ENCODE peak calls at places on chromosomes 2 and 18, in ten cellular contexts. A is A549, T is GM12878, O is MCF 10A, M is B cell, D is fibroblast of villous mesenchyme, P is GM23338, J is WERI-Rb-1, C is GM13977, W is cardiac muscle cell. L is an unnamed sample.

GRCh38 chr2:174438146-174438886 is 42.8 kb downstream of the SCRN3 start:
- DNase-seq in A (no peak), C (no peak), J (no peak), D (no peak), P (no peak), W (no peak), O (no peak), T (no peak), M (no peak), L (no peak)

GRCh38 chr2:167342769-167343168 is 454.5 kb downstream of the XIRP2 start:
- DNase-seq in C (no peak), M (no peak), D (no peak), W (peak), T (no peak), P (peak), O (no peak), A (no peak), J (no peak), L (no peak)

GRCh38 chr2:30331038-30331437 is 99.7 kb downstream of the LBH start:
- DNase-seq in C (no peak), T (no peak), A (no peak), D (no peak), O (no peak), W (no peak), J (no peak), P (no peak), M (no peak), L (no peak)

GRCh38 chr2:96082211-96083063 is 33.9 kb downstream of the ADRA2B start:
- DNase-seq in W (no peak), M (no peak), O (no peak), T (no peak), D (no peak), P (no peak), A (no peak), J (no peak), C (no peak), L (no peak)

GRCh38 chr2:31998731-31999383 is 12.0 kb downstream of the MEMO1 start:
- DNase-seq in D (no peak), O (no peak), M (no peak), P (no peak), W (no peak), A (no peak), C (no peak), J (no peak), T (no peak), L (no peak)

GRCh38 chr2:149832256-149832655 is 244.7 kb upstream of the MMADHC start:
- DNase-seq in J (no peak), P (no peak), C (no peak), T (no peak), W (no peak), M (no peak), O (no peak), D (no peak), A (no peak), L (no peak)

GRCh38 chr2:55142518-55142917 is 89.6 kb downstream of the CLHC1 start:
- DNase-seq in J (no peak), W (no peak), P (no peak), A (no peak), C (no peak), T (no peak), O (no peak), D (no peak), M (no peak), L (no peak)

GRCh38 chr2:231391981-231392380 is 3.5 kb upstream of the B3GNT7 start:
- DNase-seq in O (no peak), D (no peak), J (no peak), T (no peak), C (peak), P (no peak), M (peak), A (no peak), W (no peak), L (no peak)

GRCh38 chr18:57437782-57438668 is 2.9 kb downstream of the ONECUT2 start:
- DNase-seq in P (peak), O (no peak), A (peak), T (no peak), M (peak), J (peak), D (no peak), W (peak), C (peak), L (peak)

DNA sequence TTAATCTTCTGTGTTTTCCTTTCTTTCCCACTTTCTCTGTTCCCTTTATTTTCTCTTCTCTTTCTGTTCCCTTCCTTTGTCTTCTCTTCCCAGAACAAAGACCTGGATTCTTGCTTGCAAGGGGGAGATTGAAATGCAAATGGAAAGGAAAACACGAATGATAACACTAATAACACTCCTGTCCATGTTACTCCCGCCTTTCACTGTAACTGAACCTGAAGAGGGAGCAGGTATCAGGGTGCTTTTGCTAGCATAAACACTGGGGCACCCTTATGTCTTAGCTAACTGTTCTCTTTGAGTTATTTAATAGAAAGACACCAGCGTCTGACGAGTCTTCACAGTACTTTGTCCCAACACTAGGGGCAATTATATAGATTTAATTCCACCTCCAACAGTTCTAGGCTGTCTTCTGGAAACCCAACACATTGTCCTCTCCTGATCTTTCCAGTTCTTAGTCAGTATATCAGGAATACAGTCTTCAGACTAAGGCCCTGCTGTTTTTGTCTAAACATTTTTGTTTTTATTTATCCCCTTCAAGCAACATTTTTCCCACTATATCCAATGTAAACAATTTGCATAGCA is 99.2 kb downstream of the PTPRM start:
- DNase-seq in W (no peak), C (no peak), A (peak), M (no peak), P (peak), D (no peak), J (no peak), T (no peak), O (no peak), L (no peak)
- TF ChIP-seq CTCF in W (no peak), C (no peak), A (no peak), M (no peak), P (no peak), D (no peak), J (no peak), T (no peak), O (no peak), L (no peak)

GRCh38 chr2:155223781-155224406 is 525.4 kb downstream of the KCNJ3 start:
- DNase-seq in M (no peak), P (peak), T (no peak), W (peak), O (peak), A (peak), C (peak), D (peak), J (no peak), L (no peak)
- TF ChIP-seq CTCF in M (peak), P (no peak), T (peak), W (no peak), O (peak), A (peak), C (peak), D (peak), J (no peak), L (no peak)

GRCh38 chr18:61893304-61893970 is 630 bp upstream of the RNF152 start:
- DNase-seq in P (peak), M (peak), O (peak), W (peak), A (peak), C (peak), D (peak), J (peak), T (no peak), L (peak)
- TF ChIP-seq CTCF in P (peak), M (no peak), O (no peak), W (no peak), A (no peak), C (no peak), D (no peak), J (peak), T (no peak), L (no peak)

GRCh38 chr2:226796840-226797288 is 2.8 kb downstream of the IRS1 start:
- DNase-seq in A (no peak), C (peak), O (no peak), D (peak), J (no peak), M (peak), T (no peak), W (no peak), P (no peak), L (peak)
- TF ChIP-seq CTCF in A (peak), C (peak), O (peak), D (peak), J (peak), M (peak), T (peak), W (peak), P (peak), L (no peak)

GRCh38 chr2:9364373-9364772 is 59.0 kb downstream of the ITGB1BP1 start:
- DNase-seq in D (peak), J (no peak), C (no peak), P (no peak), W (no peak), A (no peak), T (no peak), M (no peak), O (no peak), L (no peak)
- TF ChIP-seq CTCF in D (no peak), J (no peak), C (no peak), P (no peak), W (no peak), A (no peak), T (no peak), M (no peak), O (no peak), L (no peak)

DNA sequence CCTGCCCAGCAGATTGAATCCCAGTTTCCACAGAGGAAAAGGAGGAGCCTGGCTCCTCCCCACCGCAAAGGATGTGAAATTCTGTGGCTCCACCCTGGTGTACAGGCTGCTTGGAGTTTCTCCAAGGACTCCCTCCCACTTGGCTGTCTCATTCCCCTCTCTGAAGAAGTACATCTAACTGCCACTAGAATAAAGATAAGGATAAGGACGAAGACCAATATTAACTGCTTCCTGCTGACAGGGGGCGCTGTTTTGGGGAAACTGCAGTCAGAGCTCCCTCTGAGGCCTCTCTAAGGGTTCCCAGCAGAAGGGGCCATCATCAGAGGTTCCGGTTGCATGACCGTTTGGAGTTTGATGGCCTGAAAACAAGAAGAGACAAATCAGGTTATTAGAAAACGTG is 790.9 kb downstream of the CPS1 start:
- DNase-seq in C (no peak), A (no peak), T (no peak), O (no peak), P (peak), D (no peak), J (no peak), W (no peak), M (no peak), L (no peak)
- TF ChIP-seq CTCF in C (peak), A (no peak), T (no peak), O (no peak), P (peak), D (no peak), J (no peak), W (no peak), M (no peak), L (no peak)

DNA sequence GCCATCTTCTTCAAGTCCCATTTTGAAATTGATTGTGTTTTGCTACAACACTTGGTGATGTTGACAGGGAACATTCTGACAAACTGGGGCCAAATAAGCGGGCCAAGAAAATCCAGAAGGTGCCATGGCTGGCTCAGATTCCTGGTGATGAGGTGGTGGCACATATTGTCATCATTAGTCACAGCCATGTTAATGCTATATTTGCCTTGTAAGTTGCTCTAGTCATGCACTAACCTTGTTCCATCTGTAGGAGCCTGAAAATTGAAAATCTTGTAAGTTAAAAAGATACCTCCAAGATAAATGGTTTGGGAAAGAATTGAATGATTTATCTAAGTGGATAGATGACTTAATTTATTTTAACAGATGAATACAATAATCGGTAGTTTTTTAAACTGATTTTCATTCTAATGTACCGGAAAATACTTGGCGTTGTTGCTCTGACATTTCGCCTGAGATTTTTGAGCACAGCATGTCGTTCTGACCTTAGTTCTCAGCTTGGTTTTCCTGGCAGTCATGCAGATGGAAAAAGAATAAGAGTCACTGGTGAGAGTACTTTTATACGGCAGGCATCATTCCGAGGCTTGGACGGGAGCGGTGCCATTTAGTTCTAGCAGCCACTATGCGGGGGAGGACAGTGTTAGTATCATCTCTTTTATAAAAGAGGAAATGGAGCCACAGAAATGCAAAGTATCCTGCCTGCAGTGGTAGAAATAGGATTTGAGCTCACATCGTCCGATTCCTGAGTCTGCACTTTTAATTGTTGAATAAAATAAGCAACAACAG is 133.9 kb downstream of the ZNF532 start:
- DNase-seq in O (peak), J (no peak), T (no peak), D (peak), M (peak), A (no peak), P (no peak), W (no peak), C (no peak), L (no peak)
- TF ChIP-seq CTCF in O (no peak), J (no peak), T (no peak), D (no peak), M (no peak), A (no peak), P (no peak), W (no peak), C (no peak), L (no peak)

DNA sequence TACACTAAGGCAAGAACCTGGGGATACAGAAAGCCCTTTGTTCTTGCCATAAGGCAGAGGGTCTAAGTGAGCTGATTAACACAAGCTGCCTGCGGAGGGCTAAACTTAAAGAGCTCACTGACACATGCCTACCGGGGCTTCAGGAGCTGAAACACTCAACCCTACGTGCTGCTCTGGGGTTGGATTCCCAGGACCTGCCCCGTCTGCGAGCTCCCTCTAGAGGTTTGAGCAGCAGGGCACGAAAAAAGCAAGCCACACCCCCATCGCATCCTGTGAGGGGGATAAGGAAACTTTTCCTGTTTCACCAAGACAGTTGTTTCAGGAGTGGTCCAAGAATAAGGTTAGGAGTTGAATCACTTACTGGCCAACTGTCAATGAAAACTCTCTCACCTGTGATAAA is 562.1 kb downstream of the TMX3 start:
- DNase-seq in C (no peak), O (no peak), W (no peak), A (no peak), T (no peak), M (no peak), J (no peak), D (no peak), P (peak), L (no peak)
- TF ChIP-seq CTCF in C (peak), O (no peak), W (no peak), A (no peak), T (no peak), M (no peak), J (no peak), D (no peak), P (peak), L (no peak)

GRCh38 chr2:118816669-118817068 is 30.8 kb downstream of the EN1 start:
- DNase-seq in A (no peak), C (no peak), P (no peak), M (no peak), D (no peak), J (no peak), T (no peak), W (no peak), O (no peak), L (no peak)

GRCh38 chr2:118814368-118814767 is 33.1 kb downstream of the EN1 start:
- DNase-seq in D (no peak), P (no peak), A (no peak), O (no peak), J (no peak), C (no peak), T (no peak), W (no peak), M (no peak), L (no peak)

GRCh38 chr2:118815731-118816130 is 31.7 kb downstream of the EN1 start:
- DNase-seq in P (no peak), T (no peak), M (no peak), O (no peak), D (no peak), W (no peak), J (no peak), A (no peak), C (no peak), L (no peak)

GRCh38 chr2:118813601-118814000 is 33.8 kb downstream of the EN1 start:
- DNase-seq in J (no peak), O (no peak), M (no peak), D (no peak), A (no peak), C (no peak), W (no peak), P (no peak), T (no peak), L (no peak)

DNA sequence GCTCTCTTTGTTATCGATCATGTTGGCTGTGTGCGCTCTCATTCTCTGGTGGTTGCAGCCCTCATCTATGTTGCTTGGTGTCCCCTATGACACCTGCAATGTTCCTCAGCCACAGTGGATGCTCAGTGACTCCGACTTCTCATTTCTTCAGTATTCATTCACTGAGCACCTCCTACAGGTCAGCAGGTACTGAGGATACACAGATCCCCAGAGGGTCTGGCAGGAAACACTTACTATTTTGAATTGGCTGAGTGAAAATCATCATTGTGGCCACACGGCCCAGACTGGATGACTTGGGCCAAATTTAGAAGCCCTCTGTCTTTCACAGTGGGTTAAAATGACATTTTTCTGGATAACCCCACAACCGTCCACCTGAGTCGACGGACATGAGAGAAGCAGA is 32.1 kb downstream of the EN1 start:
- DNase-seq in T (no peak), O (no peak), P (no peak), W (no peak), M (no peak), D (no peak), C (no peak), J (no peak), A (no peak), L (no peak)
- TF ChIP-seq CTCF in T (no peak), O (no peak), P (peak), W (no peak), M (no peak), D (no peak), C (no peak), J (no peak), A (no peak), L (no peak)